ENCODE peak calls at places on chromosomes 13 and 19, in six cellular contexts. Z is uterus, W is thoracic aorta, X is fibroblast of mammary gland, I is OCI-LY7, O is astrocyte of the cerebellum. M is an unnamed sample.

GRCh38 chr13:51286135-51287002 is 53.1 kb upstream of the SERPINE3 start:
- DNase-seq in Z (peak; percentile 79), W (peak; percentile 15), X (peak; percentile 68), I (peak; percentile 78), O (peak; percentile 36), M (peak; percentile 76)

GRCh38 chr13:33869005-33869404 is 51.1 kb downstream of the RFC3 start:
- DNase-seq in Z (no peak), W (no peak), X (no peak), I (no peak), O (peak; percentile 24), M (no peak)

GRCh38 chr19:8988204-8988603 is 22.0 kb downstream of the MUC16 start:
- DNase-seq in Z (no peak), W (no peak), X (no peak), I (peak; percentile 13), O (no peak), M (no peak)

GRCh38 chr19:34692541-34692940 is 15.1 kb downstream of the ZNF302 start:
- DNase-seq in Z (no peak), W (no peak), X (no peak), I (no peak), O (no peak), M (no peak)

GRCh38 chr19:35264281-35265125 is 4.3 kb upstream of the USF2 start:
- DNase-seq in Z (peak; percentile 11), W (no peak), X (no peak), I (no peak), O (no peak), M (peak; percentile 13)

GRCh38 chr13:97148894-97149293 is 73.2 kb upstream of the MBNL2 start:
- DNase-seq in Z (no peak), W (no peak), X (no peak), I (no peak), O (no peak), M (no peak)

GRCh38 chr13:39414339-39414738 is 188.7 kb downstream of the LHFPL6 start:
- DNase-seq in Z (no peak), W (no peak), X (no peak), I (no peak), O (no peak), M (peak; percentile 28)

GRCh38 chr13:19959141-19959830 is 759 bp downstream of the ZMYM2 start:
- DNase-seq in Z (peak; percentile 57), W (peak; percentile 8), X (peak; percentile 29), I (peak; percentile 73), O (no peak), M (peak; percentile 60)

GRCh38 chr19:53057904-53058579 is 13.5 kb downstream of the ERVV-2 start:
- DNase-seq in Z (no peak), W (no peak), X (no peak), I (no peak), O (no peak), M (no peak)

GRCh38 chr13:100817897-100818296 is 143.3 kb upstream of the TMTC4 start:
- DNase-seq in Z (no peak), W (no peak), X (no peak), I (no peak), O (no peak), M (no peak)

GRCh38 chr19:42140125-42140754 is 8.0 kb upstream of the POU2F2 start:
- DNase-seq in Z (no peak), W (no peak), X (peak; percentile 61), I (peak; percentile 25), O (peak; percentile 60), M (no peak)

GRCh38 chr13:90416519-90416918 is 931.0 kb upstream of the MIR17HG start:
- DNase-seq in Z (no peak), W (no peak), X (peak; percentile 57), I (no peak), O (no peak), M (no peak)

GRCh38 chr19:18470787-18471186 is 32.9 kb upstream of the ISYNA1 start:
- DNase-seq in Z (no peak), W (no peak), X (no peak), I (no peak), O (no peak), M (no peak)

GRCh38 chr19:18468930-18469244 is 31.0 kb upstream of the ISYNA1 start:
- DNase-seq in Z (no peak), W (no peak), X (no peak), I (no peak), O (no peak), M (no peak)

GRCh38 chr19:18469245-18470107 is 31.5 kb upstream of the ISYNA1 start:
- DNase-seq in Z (peak; percentile 67), W (no peak), X (peak; percentile 75), I (peak; percentile 45), O (peak; percentile 40), M (peak; percentile 78)

GRCh38 chr19:18468517-18468916 is 30.6 kb upstream of the ISYNA1 start:
- DNase-seq in Z (no peak), W (no peak), X (no peak), I (no peak), O (no peak), M (no peak)

DNA sequence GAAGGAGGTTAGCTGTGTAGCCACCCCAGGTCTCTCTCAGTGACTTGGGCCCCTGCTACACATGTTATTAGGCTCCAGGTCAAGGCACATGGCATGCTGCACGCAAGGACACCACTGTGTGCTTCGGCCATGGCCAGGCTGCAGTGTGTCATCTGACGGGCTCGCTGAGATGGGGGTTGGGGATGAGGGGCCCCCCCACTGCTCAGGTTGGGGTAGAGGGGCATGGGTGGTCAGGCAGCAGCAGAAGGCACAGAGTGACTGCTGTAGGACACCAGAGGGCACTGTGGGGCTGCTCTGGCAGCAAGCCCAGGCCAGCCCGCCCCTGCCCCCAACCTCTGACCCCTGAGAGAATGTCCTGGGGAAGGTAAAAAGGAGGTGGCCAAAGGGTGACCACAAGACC is 32.2 kb upstream of the ISYNA1 start:
- DNase-seq in Z (no peak), W (no peak), X (no peak), I (peak; percentile 41), O (no peak), M (peak; percentile 74)
- TF ChIP-seq CTCF in Z (peak; percentile 28), W (peak; percentile 16), X (peak; percentile 49), I (peak; percentile 65), O (peak; percentile 43), M (peak; percentile 64)

GRCh38 chr13:25248071-25248470 is 39.2 kb downstream of the MTMR6 start:
- DNase-seq in Z (no peak), W (no peak), X (no peak), I (no peak), O (no peak), M (no peak)

GRCh38 chr13:25247345-25247744 is 39.9 kb downstream of the MTMR6 start:
- DNase-seq in Z (no peak), W (no peak), X (no peak), I (peak; percentile 15), O (no peak), M (no peak)

GRCh38 chr13:25252229-25252628 is 35.1 kb downstream of the MTMR6 start:
- DNase-seq in Z (no peak), W (no peak), X (no peak), I (no peak), O (no peak), M (no peak)

GRCh38 chr13:25252770-25253169 is 34.5 kb downstream of the MTMR6 start:
- DNase-seq in Z (no peak), W (no peak), X (no peak), I (no peak), O (no peak), M (no peak)

GRCh38 chr13:25249001-25249543 is 38.2 kb downstream of the MTMR6 start:
- DNase-seq in Z (no peak), W (no peak), X (peak; percentile 74), I (peak; percentile 49), O (peak; percentile 24), M (peak; percentile 40)
- TF ChIP-seq CTCF in Z (no peak), W (no peak), X (peak; percentile 60), I (peak; percentile 84), O (peak; percentile 66), M (peak; percentile 50)

DNA sequence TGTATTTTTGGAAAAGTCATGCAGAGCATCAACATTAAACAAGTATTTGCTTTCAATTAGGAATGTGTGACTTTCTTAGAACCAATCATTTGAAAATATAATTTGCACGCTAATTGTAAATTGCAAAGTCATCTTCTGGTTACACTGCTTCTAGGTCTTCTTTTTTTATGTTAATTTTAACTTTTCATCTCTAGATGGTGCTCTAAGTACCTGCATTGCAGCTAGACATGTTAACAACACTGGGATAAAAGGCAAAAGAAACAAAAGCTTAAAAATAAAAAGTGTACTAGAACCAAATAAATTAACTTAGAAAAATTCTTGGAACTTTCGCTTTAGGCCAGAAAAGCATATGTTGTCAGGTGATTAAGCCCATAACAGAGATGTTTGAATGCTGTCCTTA is 2758.2 kb downstream of the PCDH9 start:
- DNase-seq in Z (no peak), W (no peak), X (peak; percentile 30), I (no peak), O (peak; percentile 22), M (no peak)
- TF ChIP-seq CTCF in Z (no peak), W (peak; percentile 35), X (peak; percentile 29), I (peak; percentile 52), O (peak; percentile 31), M (no peak)

GRCh38 chr13:44989941-44990340 is 603 bp downstream of the GPALPP1 start:
- DNase-seq in Z (no peak), W (no peak), X (no peak), I (peak; percentile 21), O (no peak), M (peak; percentile 31)

GRCh38 chr13:44989071-44989889 is at the start of the genes GPALPP1 and NUFIP1:
- DNase-seq in Z (peak; percentile 91), W (peak; percentile 74), X (peak; percentile 94), I (peak; percentile 93), O (peak; percentile 90), M (peak; percentile 98)
- TF ChIP-seq CTCF in Z (no peak), W (no peak), X (no peak), I (no peak), O (peak; percentile 13), M (no peak)

M was measured in GM13976.